ENCODE peak calls at places on chromosomes 2 and 18, in seven cellular contexts. One of them, this sample, is unnamed.

GRCh38 chr2:186695081-186695756 is 1.4 kb downstream of the FAM171B start:
- DNase-seq in neuronal stem cell: no peak
- DNase-seq in IMR-90: peak
- DNase-seq in mesendoderm: no peak
- DNase-seq in H1: no peak
- DNase-seq in mesenchymal stem cell: peak
- DNase-seq in H9: no peak
- DNase-seq in this sample: no peak

GRCh38 chr2:106572541-106573148 is 85.5 kb downstream of the CD8B2 start:
- DNase-seq in mesendoderm: peak
- DNase-seq in mesenchymal stem cell: no peak
- DNase-seq in IMR-90: no peak
- DNase-seq in neuronal stem cell: no peak
- DNase-seq in H1: no peak
- DNase-seq in H9: peak
- DNase-seq in this sample: peak

GRCh38 chr2:106161938-106162814 is 31.9 kb downstream of the UXS1 start:
- DNase-seq in H9: no peak
- DNase-seq in H1: no peak
- DNase-seq in IMR-90: no peak
- DNase-seq in mesendoderm: peak
- DNase-seq in neuronal stem cell: no peak
- DNase-seq in mesenchymal stem cell: no peak
- DNase-seq in this sample: peak

GRCh38 chr2:69456950-69457445 is 19.8 kb upstream of the NFU1 start:
- DNase-seq in H1: no peak
- DNase-seq in IMR-90: no peak
- DNase-seq in H9: no peak
- DNase-seq in mesenchymal stem cell: no peak
- DNase-seq in mesendoderm: no peak
- DNase-seq in neuronal stem cell: no peak
- DNase-seq in this sample: no peak

GRCh38 chr2:160042054-160042453 is 20.4 kb downstream of the PLA2R1 start:
- DNase-seq in mesendoderm: no peak
- DNase-seq in neuronal stem cell: no peak
- DNase-seq in IMR-90: no peak
- DNase-seq in H1: no peak
- DNase-seq in mesenchymal stem cell: no peak
- DNase-seq in H9: no peak
- DNase-seq in this sample: no peak

GRCh38 chr2:113965644-113966043 is 75.8 kb downstream of the ACTR3 start:
- DNase-seq in mesendoderm: peak
- DNase-seq in H9: peak
- DNase-seq in H1: no peak
- DNase-seq in neuronal stem cell: peak
- DNase-seq in IMR-90: peak
- DNase-seq in mesenchymal stem cell: peak
- DNase-seq in this sample: peak

GRCh38 chr2:235303499-235304291 is 190.1 kb upstream of the AGAP1 start:
- DNase-seq in H9: no peak
- DNase-seq in neuronal stem cell: no peak
- DNase-seq in mesenchymal stem cell: no peak
- DNase-seq in IMR-90: no peak
- DNase-seq in mesendoderm: peak
- DNase-seq in H1: no peak
- DNase-seq in this sample: no peak

GRCh38 chr2:39234754-39235153 is 9.0 kb downstream of the CDKL4 start:
- DNase-seq in IMR-90: peak
- DNase-seq in mesenchymal stem cell: peak
- DNase-seq in H9: no peak
- DNase-seq in mesendoderm: no peak
- DNase-seq in H1: no peak
- DNase-seq in neuronal stem cell: no peak
- DNase-seq in this sample: peak

GRCh38 chr2:241445426-241445825 is 63.0 kb downstream of the STK25 start:
- DNase-seq in H9: no peak
- DNase-seq in IMR-90: no peak
- DNase-seq in H1: no peak
- DNase-seq in mesenchymal stem cell: no peak
- DNase-seq in mesendoderm: no peak
- DNase-seq in neuronal stem cell: no peak
- DNase-seq in this sample: no peak

GRCh38 chr2:2057125-2057721 is 273.9 kb downstream of the MYT1L start:
- DNase-seq in mesendoderm: peak
- DNase-seq in H1: no peak
- DNase-seq in H9: peak
- DNase-seq in IMR-90: no peak
- DNase-seq in mesenchymal stem cell: no peak
- DNase-seq in neuronal stem cell: no peak
- DNase-seq in this sample: no peak

GRCh38 chr18:23853448-23854210 is 160.9 kb upstream of the TTC39C start:
- DNase-seq in mesenchymal stem cell: no peak
- DNase-seq in H1: no peak
- DNase-seq in mesendoderm: no peak
- DNase-seq in H9: no peak
- DNase-seq in IMR-90: peak
- DNase-seq in neuronal stem cell: no peak
- DNase-seq in this sample: no peak

GRCh38 chr2:5077479-5078089 is 614.6 kb upstream of the SOX11 start:
- DNase-seq in H1: no peak
- DNase-seq in mesendoderm: peak
- DNase-seq in IMR-90: no peak
- DNase-seq in H9: no peak
- DNase-seq in neuronal stem cell: no peak
- DNase-seq in mesenchymal stem cell: no peak
- DNase-seq in this sample: no peak

GRCh38 chr2:128791120-128791982 is 472.7 kb upstream of the HS6ST1 start:
- DNase-seq in H9: peak
- DNase-seq in neuronal stem cell: no peak
- DNase-seq in mesenchymal stem cell: no peak
- DNase-seq in mesendoderm: no peak
- DNase-seq in IMR-90: no peak
- DNase-seq in H1: no peak
- DNase-seq in this sample: no peak

GRCh38 chr2:8593239-8593638 is 88.6 kb upstream of the ID2 start:
- DNase-seq in mesenchymal stem cell: no peak
- DNase-seq in IMR-90: no peak
- DNase-seq in neuronal stem cell: no peak
- DNase-seq in H1: no peak
- DNase-seq in mesendoderm: peak
- DNase-seq in H9: no peak
- DNase-seq in this sample: no peak

GRCh38 chr2:98160574-98160973 is 73.6 kb downstream of the VWA3B start:
- DNase-seq in mesenchymal stem cell: no peak
- DNase-seq in H1: no peak
- DNase-seq in neuronal stem cell: no peak
- DNase-seq in IMR-90: no peak
- DNase-seq in mesendoderm: no peak
- DNase-seq in H9: no peak
- DNase-seq in this sample: no peak

GRCh38 chr2:220569380-220569779 is 942.0 kb downstream of the SLC4A3 start:
- DNase-seq in neuronal stem cell: no peak
- DNase-seq in H9: no peak
- DNase-seq in mesenchymal stem cell: no peak
- DNase-seq in IMR-90: no peak
- DNase-seq in H1: no peak
- DNase-seq in mesendoderm: no peak
- DNase-seq in this sample: no peak

GRCh38 chr18:47418746-47419145 is 167.3 kb upstream of the SKOR2 start:
- DNase-seq in neuronal stem cell: no peak
- DNase-seq in H9: no peak
- DNase-seq in IMR-90: no peak
- DNase-seq in mesenchymal stem cell: peak
- DNase-seq in mesendoderm: peak
- DNase-seq in H1: no peak
- DNase-seq in this sample: no peak

GRCh38 chr2:151289972-151290335 is 486 bp upstream of the NMI start:
- DNase-seq in mesendoderm: peak
- DNase-seq in mesenchymal stem cell: peak
- DNase-seq in neuronal stem cell: no peak
- DNase-seq in H1: no peak
- DNase-seq in IMR-90: peak
- DNase-seq in H9: no peak
- DNase-seq in this sample: peak

GRCh38 chr2:27765621-27766286 is 5.8 kb upstream of the MRPL33 start:
- DNase-seq in mesenchymal stem cell: no peak
- DNase-seq in H1: no peak
- DNase-seq in IMR-90: no peak
- DNase-seq in neuronal stem cell: no peak
- DNase-seq in mesendoderm: no peak
- DNase-seq in H9: no peak
- DNase-seq in this sample: peak

GRCh38 chr2:55761024-55761423 is 67.4 kb upstream of the PNPT1 start:
- DNase-seq in H1: no peak
- DNase-seq in H9: no peak
- DNase-seq in mesendoderm: no peak
- DNase-seq in neuronal stem cell: no peak
- DNase-seq in IMR-90: peak
- DNase-seq in mesenchymal stem cell: peak
- DNase-seq in this sample: no peak

GRCh38 chr18:79718126-79718525 is 38.5 kb downstream of the CTDP1 start:
- DNase-seq in H9: no peak
- DNase-seq in mesendoderm: no peak
- DNase-seq in mesenchymal stem cell: no peak
- DNase-seq in IMR-90: no peak
- DNase-seq in neuronal stem cell: no peak
- DNase-seq in H1: no peak
- DNase-seq in this sample: no peak

GRCh38 chr18:79717555-79718074 is 38.0 kb downstream of the CTDP1 start:
- DNase-seq in IMR-90: no peak
- DNase-seq in H1: no peak
- DNase-seq in mesenchymal stem cell: no peak
- DNase-seq in mesendoderm: no peak
- DNase-seq in neuronal stem cell: no peak
- DNase-seq in H9: no peak
- DNase-seq in this sample: no peak

GRCh38 chr18:79717059-79717458 is 37.5 kb downstream of the CTDP1 start:
- DNase-seq in IMR-90: no peak
- DNase-seq in H1: no peak
- DNase-seq in mesendoderm: no peak
- DNase-seq in neuronal stem cell: no peak
- DNase-seq in H9: no peak
- DNase-seq in mesenchymal stem cell: no peak
- DNase-seq in this sample: no peak

GRCh38 chr18:79720359-79720733 is 40.7 kb downstream of the CTDP1 start:
- DNase-seq in IMR-90: no peak
- DNase-seq in mesenchymal stem cell: peak
- DNase-seq in neuronal stem cell: no peak
- DNase-seq in mesendoderm: peak
- DNase-seq in H1: no peak
- DNase-seq in H9: no peak
- DNase-seq in this sample: no peak

DNA sequence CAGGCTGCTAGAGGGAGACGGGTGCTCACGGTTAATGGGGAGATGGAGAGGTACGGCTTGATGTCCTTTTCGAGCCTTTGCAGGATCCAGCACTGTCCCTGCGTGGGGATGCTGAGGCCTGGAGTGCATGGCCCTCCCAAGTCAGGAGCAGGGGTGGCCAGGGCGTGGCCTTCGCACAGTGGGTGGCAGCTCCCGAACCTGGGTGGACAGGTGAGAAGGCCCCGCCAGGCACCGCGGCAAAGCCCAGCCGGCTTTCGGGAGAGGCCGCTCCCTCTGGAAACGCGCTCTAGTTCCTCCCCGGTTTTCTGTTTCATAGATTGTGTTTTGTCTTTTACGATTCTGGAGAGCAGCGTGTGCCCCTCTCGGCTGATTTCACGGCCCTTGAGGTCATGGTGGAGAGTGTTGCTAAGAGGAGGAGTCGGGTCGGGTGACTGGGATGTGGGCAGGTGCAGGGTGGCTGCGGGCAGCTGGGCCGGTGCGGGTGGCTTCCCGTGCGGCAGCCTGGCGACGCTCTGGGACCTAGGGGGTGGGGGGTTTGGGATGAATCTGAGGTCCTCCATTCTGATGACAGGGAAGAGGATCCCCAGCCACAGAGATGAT is 39.4 kb downstream of the CTDP1 start:
- DNase-seq in H9: no peak
- DNase-seq in H1: no peak
- DNase-seq in mesendoderm: no peak
- DNase-seq in neuronal stem cell: no peak
- DNase-seq in IMR-90: no peak
- DNase-seq in mesenchymal stem cell: no peak
- DNase-seq in this sample: no peak
- H2AK5ac ChIP-seq in H9: no peak
- H2AK5ac ChIP-seq in H1: no peak
- H2AK5ac ChIP-seq in mesendoderm: no peak
- H2AK5ac ChIP-seq in neuronal stem cell: no peak
- H2AK5ac ChIP-seq in IMR-90: no peak
- H2AK5ac ChIP-seq in mesenchymal stem cell: no peak
- H2AK5ac ChIP-seq in this sample: no peak

GRCh38 chr2:29374823-29375222 is 259.6 kb downstream of the CLIP4 start:
- DNase-seq in H1: no peak
- DNase-seq in IMR-90: no peak
- DNase-seq in mesendoderm: no peak
- DNase-seq in neuronal stem cell: no peak
- DNase-seq in H9: no peak
- DNase-seq in mesenchymal stem cell: no peak
- DNase-seq in this sample: no peak
- H2AK5ac ChIP-seq in H1: no peak
- H2AK5ac ChIP-seq in IMR-90: no peak
- H2AK5ac ChIP-seq in mesendoderm: no peak
- H2AK5ac ChIP-seq in neuronal stem cell: no peak
- H2AK5ac ChIP-seq in H9: no peak
- H2AK5ac ChIP-seq in mesenchymal stem cell: no peak
- H2AK5ac ChIP-seq in this sample: no peak

GRCh38 chr2:21418456-21418855 is 294.7 kb downstream of the TDRD15 start:
- DNase-seq in neuronal stem cell: no peak
- DNase-seq in H9: no peak
- DNase-seq in mesenchymal stem cell: no peak
- DNase-seq in mesendoderm: no peak
- DNase-seq in H1: no peak
- DNase-seq in IMR-90: peak
- DNase-seq in this sample: no peak
- H2AK5ac ChIP-seq in neuronal stem cell: no peak
- H2AK5ac ChIP-seq in H9: no peak
- H2AK5ac ChIP-seq in mesenchymal stem cell: no peak
- H2AK5ac ChIP-seq in mesendoderm: no peak
- H2AK5ac ChIP-seq in H1: no peak
- H2AK5ac ChIP-seq in IMR-90: no peak
- H2AK5ac ChIP-seq in this sample: no peak

DNA sequence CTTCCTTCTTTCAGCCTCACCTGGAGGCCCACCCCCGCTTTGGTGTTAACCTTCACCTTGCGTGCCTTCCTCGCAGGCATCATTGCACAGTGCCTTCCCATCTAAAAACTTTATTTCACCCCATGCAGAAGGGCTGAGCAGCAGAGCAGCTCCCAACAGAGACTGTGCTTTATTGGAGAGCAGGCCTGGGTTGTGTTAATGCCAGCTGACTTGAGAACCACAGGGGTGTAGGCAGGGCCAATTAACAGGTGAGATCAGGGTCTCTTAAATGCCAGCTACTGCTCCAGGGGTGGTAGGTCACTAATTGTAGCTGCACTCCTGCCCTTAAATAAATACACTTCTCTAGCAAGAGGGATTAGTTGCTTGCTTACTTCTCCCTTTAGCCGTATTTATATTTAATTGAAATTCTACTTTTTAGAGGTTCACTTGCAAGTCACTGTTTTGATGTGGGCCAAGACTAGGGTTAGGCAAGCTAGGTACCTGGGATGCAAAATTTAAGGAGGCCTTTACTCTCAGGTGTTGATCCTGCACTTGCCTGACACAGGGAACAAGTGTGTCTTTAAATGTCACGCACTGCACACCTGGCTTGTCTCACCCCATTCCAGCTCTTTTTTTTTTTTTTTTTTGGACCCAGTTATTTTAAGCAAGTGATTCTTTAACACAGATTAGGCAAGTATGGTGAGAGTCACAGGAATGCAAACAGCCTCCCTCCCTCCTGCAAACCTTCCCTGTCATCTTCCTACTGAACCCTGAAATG is 54.5 kb downstream of the LYPD1 start:
- DNase-seq in H9: no peak
- DNase-seq in mesendoderm: no peak
- DNase-seq in H1: no peak
- DNase-seq in IMR-90: no peak
- DNase-seq in mesenchymal stem cell: no peak
- DNase-seq in neuronal stem cell: no peak
- DNase-seq in this sample: no peak
- H2AK5ac ChIP-seq in H9: no peak
- H2AK5ac ChIP-seq in mesendoderm: no peak
- H2AK5ac ChIP-seq in H1: no peak
- H2AK5ac ChIP-seq in IMR-90: no peak
- H2AK5ac ChIP-seq in mesenchymal stem cell: no peak
- H2AK5ac ChIP-seq in neuronal stem cell: no peak
- H2AK5ac ChIP-seq in this sample: no peak

This sample was measured in trophoblast cell.